ENCODE peak calls at places on chromosome 19, in seven cellular contexts. X, T, N, C, B, G and V are unnamed samples.

GRCh38 chr19:32401992-32402391 is 3.6 kb upstream of the DPY19L3 start:
- DNase-seq in G (no peak), B (no peak), N (no peak), X (no peak), T (no peak), C (no peak), V (no peak)

GRCh38 chr19:3398114-3398899 is 31.9 kb downstream of the NFIC start:
- DNase-seq in B (no peak), G (peak), C (no peak), T (no peak), X (no peak), N (no peak), V (no peak)

GRCh38 chr19:12794936-12795335 is 3.6 kb downstream of the JUNB start:
- DNase-seq in B (no peak), N (no peak), X (peak), C (no peak), T (no peak), G (no peak), V (no peak)

GRCh38 chr19:5264453-5264852 is 76.2 kb downstream of the PTPRS start:
- DNase-seq in N (no peak), C (no peak), T (no peak), G (no peak), X (no peak), B (no peak), V (no peak)

GRCh38 chr19:17332677-17333581 is 1.7 kb downstream of the ANO8 start:
- DNase-seq in C (peak), G (no peak), B (peak), T (no peak), N (no peak), X (peak), V (no peak)

GRCh38 chr19:1590641-1591397 is 1.8 kb downstream of the MBD3 start:
- DNase-seq in G (no peak), N (no peak), C (peak), X (peak), T (no peak), B (peak), V (peak)

GRCh38 chr19:30711296-30711695 is 339.1 kb downstream of the ZNF536 start:
- DNase-seq in B (no peak), C (peak), G (no peak), N (no peak), T (no peak), X (no peak), V (no peak)

GRCh38 chr19:9847087-9847671 is 12.1 kb downstream of the PIN1 start:
- DNase-seq in T (peak), X (peak), C (peak), N (no peak), G (no peak), B (peak), V (no peak)

GRCh38 chr19:2330632-2331284 is 2.3 kb downstream of the SPPL2B start:
- DNase-seq in X (no peak), T (no peak), B (no peak), C (no peak), N (no peak), G (no peak), V (no peak)

GRCh38 chr19:36686365-36687213 is 823 bp upstream of the ZNF567 start:
- DNase-seq in C (peak), T (no peak), X (peak), G (no peak), N (no peak), B (no peak), V (no peak)

GRCh38 chr19:44228318-44228717 is 16.0 kb downstream of the ZNF227 start:
- DNase-seq in C (no peak), X (no peak), B (no peak), N (no peak), G (no peak), T (no peak), V (no peak)

GRCh38 chr19:19568802-19569756 is 31.0 kb downstream of the CILP2 start:
- DNase-seq in C (no peak), B (no peak), N (no peak), T (no peak), X (peak), G (no peak), V (no peak)

GRCh38 chr19:10004617-10005016 is 5.7 kb downstream of the COL5A3 start:
- DNase-seq in G (no peak), T (no peak), N (no peak), B (no peak), C (no peak), X (no peak), V (no peak)

GRCh38 chr19:54207908-54208783 is 7.5 kb downstream of the RPS9 start:
- DNase-seq in B (peak), C (peak), G (no peak), T (no peak), X (peak), N (no peak), V (no peak)

GRCh38 chr19:4327252-4327876 is 11.3 kb downstream of the STAP2 start:
- DNase-seq in X (peak), T (peak), G (peak), B (peak), C (peak), N (no peak), V (peak)

GRCh38 chr19:4742717-4743646 is 19.3 kb upstream of the DPP9 start:
- DNase-seq in X (no peak), T (no peak), C (no peak), G (no peak), B (no peak), N (no peak), V (no peak)

GRCh38 chr19:33377586-33378475 is 4.3 kb downstream of the CEBPG start:
- DNase-seq in X (peak), N (no peak), C (no peak), T (no peak), B (no peak), G (peak), V (no peak)

GRCh38 chr19:40256511-40256910 is 28.6 kb downstream of the AKT2 start:
- DNase-seq in B (no peak), N (no peak), C (no peak), X (no peak), T (no peak), G (no peak), V (no peak)

GRCh38 chr19:41426116-41426841 is 895 bp downstream of the B3GNT8 start:
- DNase-seq in B (no peak), T (no peak), X (no peak), G (peak), N (no peak), C (no peak), V (no peak)

GRCh38 chr19:10797541-10798256 is 38.3 kb downstream of the TMED1 start:
- DNase-seq in G (no peak), C (no peak), B (peak), N (no peak), X (peak), T (no peak), V (no peak)

GRCh38 chr19:44527554-44527953 is 1.9 kb downstream of the CEACAM20 start:
- DNase-seq in N (no peak), G (no peak), X (no peak), T (no peak), C (no peak), B (no peak), V (no peak)

GRCh38 chr19:38729653-38730469 is 14.4 kb downstream of the CAPN12 start:
- DNase-seq in T (peak), C (peak), X (peak), N (no peak), G (no peak), B (peak), V (peak)

GRCh38 chr19:32129141-32129540 is 216.3 kb upstream of the ZNF507 start:
- DNase-seq in B (no peak), N (no peak), X (no peak), C (no peak), G (no peak), T (no peak), V (no peak)

GRCh38 chr19:44807162-44807561 is 1.7 kb upstream of the BCAM start:
- DNase-seq in X (no peak), T (no peak), B (no peak), G (no peak), C (no peak), N (no peak), V (peak)

GRCh38 chr19:18646535-18647370 is 9.9 kb downstream of the KLHL26 start:
- DNase-seq in B (no peak), N (no peak), T (no peak), G (no peak), X (no peak), C (no peak), V (no peak)

GRCh38 chr19:50835103-50835784 is 1.9 kb upstream of the KLK15 start:
- DNase-seq in N (no peak), C (no peak), B (no peak), T (no peak), G (no peak), X (peak), V (no peak)

GRCh38 chr19:18809149-18809978 is 18.3 kb upstream of the COMP start:
- DNase-seq in B (no peak), C (no peak), X (peak), T (no peak), G (peak), N (no peak), V (no peak)

GRCh38 chr19:35592226-35592625 is 6.3 kb downstream of the PMIS2 start:
- DNase-seq in G (no peak), C (peak), T (no peak), B (peak), X (peak), N (no peak), V (peak)

GRCh38 chr19:18340990-18341868 is 831 bp downstream of the PGPEP1 start:
- DNase-seq in B (peak), X (peak), G (no peak), T (no peak), N (peak), C (peak), V (peak)

GRCh38 chr19:45251452-45252354 is 632 bp downstream of the MARK4 start:
- DNase-seq in N (no peak), T (peak), G (no peak), C (peak), X (no peak), B (peak), V (no peak)

GRCh38 chr19:50489461-50490011 is 12.9 kb upstream of the GARIN5A start:
- DNase-seq in N (no peak), B (no peak), G (no peak), C (no peak), X (no peak), T (no peak), V (no peak)

GRCh38 chr19:2495651-2496316 is 19.9 kb downstream of the GADD45B start:
- DNase-seq in B (no peak), T (no peak), C (no peak), G (no peak), N (no peak), X (peak), V (no peak)

GRCh38 chr19:36436531-36436930 is 18.1 kb upstream of the ZFP82 start:
- DNase-seq in N (no peak), X (peak), B (peak), C (no peak), G (no peak), T (no peak), V (peak)